ENCODE peak calls at places on chromosomes 2 and 18, in four cellular contexts. A is ovary; L is sigmoid colon; D is naive thymus-derived CD8-positive, alpha-beta T cell. W is an unnamed sample.
A peak's percentile ranks its signal among the peaks of the same experiment; 100 is the strongest.

GRCh38 chr2:241753493-241753892 is 19.1 kb downstream of the D2HGDH start:
- DNase-seq in A (no peak), L (no peak), D (no peak), W (no peak)

GRCh38 chr2:85909005-85909404 is 20.2 kb upstream of the ST3GAL5 start:
- DNase-seq in A (no peak), L (no peak), D (no peak), W (no peak)

GRCh38 chr18:7021994-7022840 is 95.4 kb downstream of the LAMA1 start:
- DNase-seq in A (no peak), L (no peak), D (no peak), W (no peak)

GRCh38 chr18:76168206-76168605 is 326.8 kb downstream of the ZNF516 start:
- DNase-seq in A (no peak), L (no peak), D (no peak), W (no peak)

GRCh38 chr18:61870151-61870550 is 22.7 kb downstream of the RNF152 start:
- DNase-seq in A (no peak), L (no peak), D (no peak), W (no peak)

GRCh38 chr2:239122711-239123110 is 274.8 kb downstream of the TWIST2 start:
- DNase-seq in A (no peak), L (no peak), D (no peak), W (no peak)

GRCh38 chr2:60976271-60976670 is 41.2 kb upstream of the PEX13 start:
- DNase-seq in A (no peak), L (no peak), D (no peak), W (no peak)

GRCh38 chr2:239587311-239587731 is 186.5 kb upstream of the HDAC4 start:
- DNase-seq in A (no peak), L (no peak), D (no peak), W (no peak)

GRCh38 chr2:152466041-152466440 is 131.1 kb downstream of the FMNL2 start:
- DNase-seq in A (peak; percentile 69), L (no peak), D (no peak), W (peak; percentile 54)

GRCh38 chr2:100877555-100877954 is 57.6 kb downstream of the NPAS2 start:
- DNase-seq in A (no peak), L (no peak), D (no peak), W (no peak)

GRCh38 chr18:45874501-45875184 is 49.2 kb downstream of the SIGLEC15 start:
- DNase-seq in A (no peak), L (no peak), D (peak; percentile 25), W (no peak)

GRCh38 chr2:238063414-238064189 is 2.8 kb downstream of the SCLY start:
- DNase-seq in A (no peak), L (no peak), D (no peak), W (no peak)

GRCh38 chr18:9516437-9517064 is 41.2 kb downstream of the RALBP1 start:
- DNase-seq in A (no peak), L (no peak), D (no peak), W (no peak)

GRCh38 chr18:46213295-46213694 is 109.1 kb downstream of the HAUS1 start:
- DNase-seq in A (no peak), L (no peak), D (no peak), W (no peak)

GRCh38 chr2:6865346-6866238 is at the start of gene CMPK2:
- DNase-seq in A (peak; percentile 68), L (peak; percentile 78), D (peak; percentile 70), W (peak; percentile 70)

GRCh38 chr2:230824406-230824978 is 40.2 kb upstream of the ITM2C start:
- DNase-seq in A (peak; percentile 50), L (no peak), D (peak; percentile 46), W (peak; percentile 57)

GRCh38 chr2:155456222-155456621 is 757.7 kb downstream of the KCNJ3 start:
- DNase-seq in A (no peak), L (no peak), D (no peak), W (no peak)

GRCh38 chr2:235063501-235063961 is 111.7 kb downstream of the SH3BP4 start:
- DNase-seq in A (no peak), L (no peak), D (no peak), W (no peak)

GRCh38 chr2:127829845-127830246 is 18.9 kb upstream of the WDR33 start:
- DNase-seq in A (no peak), L (no peak), D (peak; percentile 44), W (no peak)

GRCh38 chr2:190477563-190478454 is 56.7 kb downstream of the NEMP2 start:
- DNase-seq in A (no peak), L (no peak), D (no peak), W (no peak)

GRCh38 chr2:172253190-172254052 is 150.7 kb upstream of the DLX2 start:
- DNase-seq in A (no peak), L (no peak), D (peak; percentile 43), W (peak; percentile 78)

GRCh38 chr2:222297600-222297935 is 1.2 kb downstream of the PAX3 start:
- DNase-seq in A (no peak), L (no peak), D (no peak), W (no peak)

GRCh38 chr18:48949606-48950535 is 894 bp downstream of the SMAD7 start:
- DNase-seq in A (peak; percentile 64), L (no peak), D (no peak), W (no peak)

GRCh38 chr2:207129821-207130220 is 35.9 kb downstream of the KLF7 start:
- DNase-seq in A (no peak), L (no peak), D (no peak), W (no peak)

GRCh38 chr2:220104871-220105351 is 477.5 kb downstream of the SLC4A3 start:
- DNase-seq in A (peak; percentile 27), L (no peak), D (no peak), W (peak; percentile 48)

GRCh38 chr18:63263444-63263843 is 56.1 kb downstream of the BCL2 start:
- DNase-seq in A (no peak), L (no peak), D (no peak), W (no peak)

GRCh38 chr18:42141439-42141838 is 186.4 kb downstream of the PIK3C3 start:
- DNase-seq in A (no peak), L (no peak), D (no peak), W (no peak)

W was measured in ureter.